ENCODE peak calls at places on chromosomes 5 and 9, in four cellular contexts. A, K, P and H are unnamed samples.
A peak's percentile ranks its signal among the peaks of the same experiment; 100 is the strongest.

GRCh38 chr9:91078041-91078441 is 276.4 kb downstream of the SYK start:
- DNase-seq in A (no peak), K (no peak), P (no peak), H (no peak)

GRCh38 chr5:50406874-50407273 is 34.2 kb downstream of the EMB start:
- DNase-seq in P (no peak), A (no peak), K (peak; percentile 11), H (no peak)

GRCh38 chr9:126506361-126507317 is 107.1 kb upstream of the LMX1B start:
- DNase-seq in P (no peak), A (no peak), K (no peak), H (no peak)

GRCh38 chr5:54944364-54944763 is 41.0 kb downstream of the ESM1 start:
- DNase-seq in A (no peak), P (no peak), K (peak; percentile 58), H (no peak)

GRCh38 chr5:10351882-10352395 is 1.6 kb upstream of the MARCHF6 start:
- DNase-seq in A (no peak), P (no peak), K (no peak), H (no peak)

GRCh38 chr9:104608336-104608735 is 2.9 kb upstream of the OR13C2 start:
- DNase-seq in A (no peak), P (peak; percentile 10), K (no peak), H (no peak)

GRCh38 chr9:133813749-133814585 is 75.8 kb upstream of the SARDH start:
- DNase-seq in P (no peak), A (no peak), K (peak; percentile 26), H (no peak)

GRCh38 chr5:142821733-142822487 is 51.7 kb downstream of the ARHGAP26 start:
- DNase-seq in A (no peak), K (peak; percentile 93), P (no peak), H (no peak)

GRCh38 chr5:24714757-24715156 is 70.0 kb upstream of the CDH10 start:
- DNase-seq in A (no peak), P (no peak), K (no peak), H (no peak)

GRCh38 chr5:111738118-111738517 is 18.9 kb downstream of the NREP start:
- DNase-seq in A (no peak), K (no peak), P (no peak), H (no peak)

GRCh38 chr5:657570-657969 is 35.6 kb downstream of the TPPP start:
- DNase-seq in A (no peak), P (no peak), K (peak; percentile 93), H (no peak)

GRCh38 chr9:90916147-90916734 is 114.6 kb downstream of the SYK start:
- DNase-seq in K (peak; percentile 73), A (no peak), P (no peak), H (no peak)

GRCh38 chr9:79254900-79255651 is 316.7 kb upstream of the TLE4 start:
- DNase-seq in P (peak; percentile 59), K (peak; percentile 70), A (peak; percentile 44), H (no peak)

GRCh38 chr5:95863383-95863757 is 40.8 kb upstream of the GLRX start:
- DNase-seq in K (peak; percentile 62), A (no peak), P (no peak), H (no peak)

GRCh38 chr5:142578161-142578830 is 107.6 kb downstream of the FGF1 start:
- DNase-seq in A (no peak), K (no peak), P (no peak), H (no peak)

GRCh38 chr9:19032411-19032810 is 598 bp downstream of the SAXO1 start:
- DNase-seq in A (no peak), K (no peak), P (no peak), H (no peak)

GRCh38 chr5:159971931-159972461 is 36.9 kb upstream of the TTC1 start:
- DNase-seq in A (peak; percentile 48), P (peak; percentile 45), K (no peak), H (no peak)

GRCh38 chr5:152256580-152256979 is 148.5 kb downstream of the NMUR2 start:
- DNase-seq in K (no peak), A (no peak), P (no peak), H (no peak)

GRCh38 chr9:70880523-70880922 is 240.9 kb downstream of the TRPM3 start:
- DNase-seq in K (no peak), A (no peak), P (no peak), H (no peak)

GRCh38 chr9:72041775-72042194 is 18.6 kb downstream of the C9orf57 start:
- DNase-seq in P (no peak), A (no peak), K (peak; percentile 76), H (no peak)

GRCh38 chr9:27880640-27881039 is 307.4 kb upstream of the C9orf72 start:
- DNase-seq in A (no peak), K (no peak), P (no peak), H (no peak)

GRCh38 chr9:20511680-20512079 is 110.6 kb downstream of the MLLT3 start:
- DNase-seq in K (no peak), P (no peak), A (no peak), H (no peak)

GRCh38 chr9:116870566-116870965 is 183.5 kb downstream of the TRIM32 start:
- DNase-seq in K (no peak), A (peak; percentile 77), P (peak; percentile 93), H (peak; percentile 43)

GRCh38 chr9:110088099-110088498 is 119.9 kb downstream of the C9orf152 start:
- DNase-seq in K (no peak), P (no peak), A (no peak), H (no peak)
- H4K5ac ChIP-seq in K (no peak overlapping the region), P (no peak overlapping the region), A (no peak overlapping the region), H (no peak overlapping the region)

GRCh38 chr9:16248816-16249215 is 621.7 kb downstream of the BNC2 start:
- DNase-seq in A (no peak), K (no peak), P (no peak), H (no peak)
- H4K5ac ChIP-seq in A (no peak overlapping the region), K (no peak overlapping the region), P (no peak overlapping the region), H (no peak overlapping the region)

DNA sequence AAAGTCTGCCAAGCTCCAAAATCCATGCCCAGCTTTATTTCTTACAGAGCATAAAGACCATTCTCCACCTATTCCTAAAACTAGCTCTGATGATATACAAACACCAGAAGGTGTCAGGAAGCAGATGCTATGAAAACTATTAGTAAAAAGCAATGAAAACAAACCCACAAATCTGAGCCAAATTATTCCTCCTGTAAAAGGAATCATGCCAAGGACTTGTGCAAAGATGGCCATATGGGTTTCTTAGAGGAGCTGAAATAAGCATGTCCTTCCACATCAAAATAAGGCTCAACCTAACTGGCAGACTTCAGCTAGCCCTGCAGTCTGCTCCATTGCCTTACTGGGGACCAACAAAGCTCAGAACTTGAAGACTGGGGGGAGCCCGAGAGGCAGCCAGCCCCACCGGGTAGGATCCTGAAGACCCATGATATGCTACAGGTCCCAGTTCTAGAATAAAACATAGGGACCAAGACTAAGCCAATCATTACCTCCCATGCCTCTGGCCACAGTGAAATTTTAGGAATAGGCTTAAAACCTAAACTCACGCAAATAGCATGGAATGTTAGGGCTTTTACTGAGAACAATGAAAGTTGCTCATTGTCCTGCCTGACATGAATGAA is 42.8 kb upstream of the GABRP start:
- DNase-seq in K (no peak), P (no peak), A (peak; percentile 8), H (peak; percentile 36)
- H4K5ac ChIP-seq in K (no peak overlapping the region), P (no peak overlapping the region), A (no peak overlapping the region), H (no peak overlapping the region)

GRCh38 chr5:145949474-145949873 is 13.1 kb downstream of the SH3RF2 start:
- DNase-seq in K (no peak), P (no peak), A (no peak), H (no peak)
- H4K5ac ChIP-seq in K (no peak overlapping the region), P (no peak overlapping the region), A (no peak overlapping the region), H (no peak overlapping the region)

GRCh38 chr5:180629703-180630382 is 19.6 kb downstream of the FLT4 start:
- DNase-seq in P (no peak), K (no peak), A (no peak), H (no peak)

GRCh38 chr5:180628211-180628610 is 21.2 kb downstream of the FLT4 start:
- DNase-seq in P (no peak), A (no peak), K (no peak), H (no peak)

GRCh38 chr5:180631549-180632392 is 17.6 kb downstream of the FLT4 start:
- DNase-seq in A (no peak), K (no peak), P (no peak), H (no peak)

GRCh38 chr5:180628827-180629702 is 20.3 kb downstream of the FLT4 start:
- DNase-seq in K (no peak), A (no peak), P (no peak), H (no peak)

GRCh38 chr5:180630426-180630825 is 19.0 kb downstream of the FLT4 start:
- DNase-seq in P (no peak), K (no peak), A (no peak), H (no peak)
- H4K5ac ChIP-seq in P (no peak overlapping the region), K (no peak overlapping the region), A (no peak overlapping the region), H (no peak overlapping the region)

DNA sequence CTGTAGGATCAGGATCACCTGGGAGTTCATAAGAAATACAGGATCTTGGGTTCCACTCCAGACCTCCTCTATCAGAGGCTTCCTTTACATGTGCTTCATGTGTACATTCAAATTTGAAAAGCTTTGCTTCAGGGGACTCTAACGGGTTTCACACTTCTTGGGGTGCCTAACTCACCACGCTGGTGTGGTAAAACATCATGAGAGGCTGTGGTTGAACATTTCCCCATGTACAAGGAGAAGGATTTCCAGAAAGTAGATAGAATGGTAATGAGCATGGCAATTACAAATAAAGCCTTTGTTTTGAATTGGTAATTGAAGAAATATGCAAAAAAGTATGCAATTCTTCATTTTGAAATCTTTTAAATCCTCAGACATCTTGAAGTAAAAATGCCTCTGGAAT is 415.0 kb downstream of the MAN2A1 start:
- DNase-seq in P (no peak), A (no peak), K (no peak), H (no peak)
- H4K5ac ChIP-seq in P (no peak overlapping the region), A (no peak overlapping the region), K (no peak overlapping the region), H (no peak overlapping the region)

GRCh38 chr5:176407456-176408244 is 8.7 kb downstream of the CLTB start:
- DNase-seq in P (no peak), K (no peak), A (no peak), H (no peak)
- H4K5ac ChIP-seq in P (no peak overlapping the region), K (no peak overlapping the region), A (no peak overlapping the region), H (no peak overlapping the region)

GRCh38 chr9:86641970-86642369 is 287.8 kb upstream of the TUT7 start:
- DNase-seq in P (no peak), A (no peak), K (no peak), H (no peak)

GRCh38 chr9:86645303-86645702 is 291.1 kb upstream of the TUT7 start:
- DNase-seq in P (no peak), K (no peak), A (peak; percentile 45), H (no peak)

GRCh38 chr9:86642721-86643120 is 288.5 kb upstream of the TUT7 start:
- DNase-seq in P (peak; percentile 7), A (no peak), K (no peak), H (no peak)

GRCh38 chr9:86648156-86648827 is 294.1 kb upstream of the TUT7 start:
- DNase-seq in P (no peak), A (no peak), K (no peak), H (no peak)

DNA sequence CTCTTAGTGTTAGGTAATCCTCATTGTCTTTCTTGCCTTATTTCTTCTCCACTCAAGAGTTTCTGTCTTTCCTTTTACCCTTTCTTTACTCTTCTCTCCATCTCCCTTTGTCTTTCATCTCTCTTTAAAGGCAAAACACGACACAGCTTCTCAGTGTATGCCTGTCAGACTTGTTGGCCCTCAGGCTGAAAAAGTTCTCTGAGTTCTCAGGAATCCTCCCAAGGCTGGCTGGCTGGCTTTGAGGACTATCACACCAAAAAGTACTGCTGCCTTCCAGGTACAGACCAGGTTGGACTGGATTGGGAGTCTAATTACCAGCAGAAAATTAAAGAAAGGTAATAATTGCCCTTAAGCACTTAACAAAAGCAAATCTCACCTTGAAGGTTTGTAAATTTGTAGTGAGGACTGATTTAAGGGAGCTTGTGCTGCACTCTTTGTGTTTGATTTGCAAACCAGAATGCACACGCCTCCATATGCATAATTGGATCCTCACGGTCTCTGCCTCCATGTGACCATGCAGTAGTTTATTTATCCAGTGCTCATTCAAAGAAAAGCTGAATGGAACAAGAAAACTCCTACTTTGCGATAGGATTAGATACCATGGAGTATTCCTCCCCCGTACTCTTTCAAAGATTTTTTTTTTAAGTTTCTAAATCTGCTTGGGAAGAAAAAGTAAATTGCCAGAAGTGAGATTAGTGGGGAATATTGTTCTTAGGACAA is 290.3 kb upstream of the TUT7 start:
- DNase-seq in K (no peak), P (peak; percentile 34), A (no peak), H (no peak)
- H4K5ac ChIP-seq in K (no peak overlapping the region), P (no peak overlapping the region), A (no peak overlapping the region), H (no peak overlapping the region)